ENCODE peak calls at places on chromosome 16, in six cellular contexts. O is SK-N-SH, X is GM12878, D is GM12892, T is K562, V is H1. K is an unnamed sample.

GRCh38 chr16:27698266-27698665 is 148.3 kb downstream of the KATNIP start:
- DNase-seq in O (no peak), X (no peak), D (no peak), T (peak), V (peak), K (no peak)

GRCh38 chr16:85556456-85557082 is 56.6 kb upstream of the GSE1 start:
- DNase-seq in O (peak), X (no peak), D (peak), T (peak), V (no peak), K (peak)

GRCh38 chr16:79707867-79708266 is 107.3 kb upstream of the MAF start:
- DNase-seq in O (no peak), X (no peak), D (no peak), T (no peak), V (no peak), K (no peak)

GRCh38 chr16:27838536-27839175 is 224.9 kb downstream of the GSG1L start:
- DNase-seq in O (no peak), X (no peak), D (no peak), T (no peak), V (no peak), K (no peak)

GRCh38 chr16:64428463-64428862 is 693.4 kb downstream of the CDH11 start:
- DNase-seq in O (peak), X (no peak), D (no peak), T (no peak), V (no peak), K (no peak)

GRCh38 chr16:23949630-23950290 is 114.0 kb downstream of the PRKCB start:
- DNase-seq in O (no peak), X (peak), D (peak), T (no peak), V (no peak), K (peak)

GRCh38 chr16:68306633-68307032 is 4.1 kb downstream of the SLC7A6OS start:
- DNase-seq in O (no peak), X (no peak), D (no peak), T (no peak), V (no peak), K (no peak)

GRCh38 chr16:74726736-74727135 is 26.1 kb upstream of the MLKL start:
- DNase-seq in O (no peak), X (no peak), D (no peak), T (peak), V (peak), K (no peak)

GRCh38 chr16:83215417-83216001 is 588.7 kb downstream of the CDH13 start:
- DNase-seq in O (peak), X (no peak), D (peak), T (peak), V (peak), K (peak)

DNA sequence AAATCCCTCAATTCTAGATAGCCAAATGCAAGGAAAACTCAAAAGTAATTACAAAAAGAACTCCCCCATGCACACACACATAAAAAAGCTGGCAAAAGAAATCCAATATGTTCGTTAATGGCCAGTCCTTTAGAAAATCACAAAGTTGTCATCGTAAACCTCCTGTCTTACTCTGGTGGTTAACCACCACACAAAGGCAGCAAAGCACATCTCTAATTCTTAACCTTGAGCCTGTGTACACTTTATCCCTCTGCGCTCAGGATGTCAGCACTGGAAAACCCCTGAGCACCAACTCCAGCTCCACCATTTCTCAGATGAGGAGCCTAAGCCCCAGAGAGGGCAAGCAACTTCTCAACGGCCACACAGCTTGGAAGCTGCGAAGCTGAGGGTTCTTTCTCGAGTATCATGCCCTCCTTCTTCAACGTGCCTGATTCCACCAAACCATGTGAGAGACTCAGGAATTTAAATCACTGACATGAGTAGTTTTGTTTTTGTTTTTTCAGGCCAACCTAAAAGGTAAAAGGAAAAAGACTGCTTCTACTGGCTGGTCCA is 72.5 kb downstream of the C16orf95 start:
- DNase-seq in O (no peak), X (no peak), D (no peak), T (no peak), V (no peak), K (no peak)
- TF ChIP-seq TAF1 in O (no peak), X (no peak), D (no peak), T (no peak), V (no peak), K (no peak)

GRCh38 chr16:70438983-70439862 is at the start of gene ST3GAL2:
- DNase-seq in O (peak), X (peak), D (peak), T (peak), V (peak), K (peak)

GRCh38 chr16:70437582-70438324 is 1.1 kb downstream of the ST3GAL2 start:
- DNase-seq in O (peak), X (no peak), D (no peak), T (no peak), V (no peak), K (no peak)

GRCh38 chr16:70441406-70441990 is 2.6 kb upstream of the ST3GAL2 start:
- DNase-seq in O (no peak), X (no peak), D (no peak), T (no peak), V (no peak), K (no peak)

GRCh38 chr16:70437017-70437581 is 1.8 kb downstream of the ST3GAL2 start:
- DNase-seq in O (peak), X (no peak), D (no peak), T (peak), V (peak), K (no peak)

GRCh38 chr16:70438325-70438982 is 446 bp downstream of the ST3GAL2 start:
- DNase-seq in O (no peak), X (no peak), D (no peak), T (peak), V (no peak), K (no peak)
- TF ChIP-seq TAF1 in O (no peak), X (no peak), D (no peak), T (peak), V (no peak), K (peak)

GRCh38 chr16:72467157-72467759 is 295.3 kb upstream of the PMFBP1 start:
- DNase-seq in O (peak), X (no peak), D (no peak), T (peak), V (no peak), K (no peak)
- TF ChIP-seq TAF1 in O (no peak), X (no peak), D (no peak), T (no peak), V (no peak), K (no peak)

GRCh38 chr16:11916524-11917285 is 949 bp upstream of the GSPT1 start:
- DNase-seq in O (no peak), X (no peak), D (no peak), T (peak), V (no peak), K (no peak)

GRCh38 chr16:11914210-11914758 is 1.5 kb downstream of the GSPT1 start:
- DNase-seq in O (no peak), X (no peak), D (no peak), T (no peak), V (no peak), K (no peak)

GRCh38 chr16:11915644-11916523 is at the start of gene GSPT1:
- DNase-seq in O (peak), X (peak), D (peak), T (peak), V (peak), K (peak)

GRCh38 chr16:11914759-11915643 is 755 bp downstream of the GSPT1 start:
- DNase-seq in O (peak), X (no peak), D (peak), T (peak), V (no peak), K (peak)

GRCh38 chr16:11913425-11914079 is 2.2 kb downstream of the GSPT1 start:
- DNase-seq in O (no peak), X (no peak), D (no peak), T (peak), V (no peak), K (no peak)
- TF ChIP-seq TAF1 in O (no peak), X (no peak), D (no peak), T (no peak), V (no peak), K (no peak)

GRCh38 chr16:87592018-87592712 is 10.1 kb upstream of the JPH3 start:
- DNase-seq in O (no peak), X (no peak), D (no peak), T (no peak), V (no peak), K (no peak)

GRCh38 chr16:87597324-87597830 is 4.9 kb upstream of the JPH3 start:
- DNase-seq in O (no peak), X (no peak), D (no peak), T (no peak), V (no peak), K (no peak)

GRCh38 chr16:87593710-87594258 is 8.5 kb upstream of the JPH3 start:
- DNase-seq in O (no peak), X (no peak), D (no peak), T (no peak), V (no peak), K (no peak)

GRCh38 chr16:87598431-87598830 is 3.9 kb upstream of the JPH3 start:
- DNase-seq in O (no peak), X (no peak), D (no peak), T (no peak), V (no peak), K (no peak)

DNA sequence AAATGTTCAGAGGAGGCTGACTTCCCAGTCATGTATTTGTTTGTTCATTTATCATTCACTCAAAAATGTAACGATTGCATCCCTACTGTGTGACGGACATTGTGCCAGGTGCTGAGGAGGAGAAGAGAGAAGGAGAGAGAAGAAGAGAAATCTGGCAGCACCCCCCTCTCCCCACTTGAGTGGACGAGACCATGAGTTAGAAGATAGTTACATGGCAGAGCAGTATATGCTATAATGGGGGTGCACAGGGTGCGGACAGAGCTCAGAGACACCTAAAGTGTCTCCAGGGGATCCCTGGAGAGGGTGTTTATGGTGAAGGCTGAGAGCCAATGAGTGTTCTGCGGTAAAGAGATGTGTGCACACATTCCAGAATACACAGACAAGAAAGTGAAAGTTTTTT is 6.6 kb upstream of the JPH3 start:
- DNase-seq in O (no peak), X (no peak), D (no peak), T (no peak), V (no peak), K (no peak)
- TF ChIP-seq TAF1 in O (no peak), X (no peak), D (no peak), T (no peak), V (no peak), K (no peak)

GRCh38 chr16:53673189-53673588 is 30.5 kb downstream of the RPGRIP1L start:
- DNase-seq in O (no peak), X (no peak), D (no peak), T (no peak), V (no peak), K (no peak)

GRCh38 chr16:53664724-53665345 is 38.8 kb downstream of the RPGRIP1L start:
- DNase-seq in O (no peak), X (peak), D (no peak), T (no peak), V (no peak), K (no peak)

GRCh38 chr16:53672461-53672860 is 31.2 kb downstream of the RPGRIP1L start:
- DNase-seq in O (no peak), X (no peak), D (no peak), T (no peak), V (no peak), K (no peak)

GRCh38 chr16:53666816-53667415 is 36.7 kb downstream of the RPGRIP1L start:
- DNase-seq in O (no peak), X (no peak), D (no peak), T (no peak), V (no peak), K (no peak)

GRCh38 chr16:53668869-53669268 is 34.8 kb downstream of the RPGRIP1L start:
- DNase-seq in O (no peak), X (no peak), D (no peak), T (no peak), V (no peak), K (no peak)
- TF ChIP-seq TAF1 in O (no peak), X (no peak), D (no peak), T (no peak), V (no peak), K (no peak)

DNA sequence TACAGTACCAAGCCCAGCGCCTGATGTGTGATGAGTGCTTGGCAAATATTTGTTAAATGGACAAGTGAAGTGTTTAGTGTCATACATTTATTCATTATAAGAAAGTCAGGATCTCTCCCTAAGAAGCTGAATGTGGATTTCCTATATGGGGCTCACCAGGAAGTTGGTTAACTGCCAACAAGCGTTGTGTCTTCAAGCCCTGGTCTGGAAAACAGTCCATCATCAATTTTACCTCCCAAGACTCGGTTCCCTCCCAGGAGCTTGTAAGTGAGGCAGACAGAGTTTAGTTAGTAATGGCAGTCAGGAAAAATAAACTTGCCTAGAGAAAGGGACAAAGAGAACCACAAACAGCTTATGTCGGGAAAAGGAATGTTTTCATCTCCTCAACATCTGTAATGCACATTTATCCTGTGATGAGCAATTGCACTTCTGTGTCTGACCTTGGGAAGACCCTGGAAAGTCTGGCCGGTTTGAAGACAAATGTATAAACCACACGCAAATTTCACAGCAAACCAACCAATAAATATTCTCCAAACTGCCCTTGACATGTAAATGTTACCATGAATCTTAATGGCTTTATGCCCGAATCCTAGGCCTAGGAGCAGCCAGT is 28.3 kb downstream of the C16orf95 start:
- DNase-seq in O (no peak), X (no peak), D (no peak), T (no peak), V (no peak), K (no peak)
- TF ChIP-seq TAF1 in O (no peak), X (no peak), D (no peak), T (no peak), V (no peak), K (no peak)

K was measured in GM12891.